ENCODE peak calls at places on chromosomes 2 and 18, in seven cellular contexts. Y is heart left ventricle, K is dorsolateral prefrontal cortex, V is lower leg skin, U is fibroblast of lung, R is OCI-LY7, Q is AG10803. O is an unnamed sample.

GRCh38 chr18:67428805-67429204 is 87.7 kb downstream of the DSEL start:
- DNase-seq in U (peak; percentile 71), K (no peak), Y (no peak), R (no peak), Q (peak; percentile 19), V (no peak), O (no peak)

GRCh38 chr2:23012499-23012898 is 372.5 kb upstream of the KLHL29 start:
- DNase-seq in K (no peak), Y (no peak), V (no peak), U (no peak), R (no peak), Q (no peak), O (no peak)

GRCh38 chr2:109229094-109229675 is 100.2 kb downstream of the SH3RF3 start:
- DNase-seq in V (no peak), K (no peak), R (no peak), U (no peak), Y (no peak), Q (peak; percentile 15), O (no peak)

GRCh38 chr2:204470178-204470620 is 75.1 kb upstream of the PARD3B start:
- DNase-seq in U (no peak), R (no peak), Q (no peak), K (no peak), V (no peak), Y (no peak), O (no peak)

GRCh38 chr2:11588228-11589110 is 54.6 kb downstream of the GREB1 start:
- DNase-seq in R (no peak), Q (no peak), K (no peak), V (no peak), U (no peak), Y (no peak), O (no peak)

GRCh38 chr2:200976710-200977109 is 13.2 kb upstream of the ORC2 start:
- DNase-seq in K (no peak), U (no peak), R (no peak), Q (no peak), V (no peak), Y (no peak), O (no peak)

GRCh38 chr2:44325897-44326296 is 35.4 kb downstream of the PREPL start:
- DNase-seq in Y (no peak), Q (no peak), V (no peak), R (no peak), U (no peak), K (no peak), O (no peak)

GRCh38 chr2:226691265-226691664 is 108.4 kb downstream of the IRS1 start:
- DNase-seq in Y (no peak), Q (no peak), U (peak; percentile 58), R (no peak), K (no peak), V (no peak), O (no peak)

GRCh38 chr2:231621051-231621879 is 28.6 kb downstream of the TEX44 start:
- DNase-seq in K (no peak), Y (peak; percentile 73), U (no peak), V (no peak), R (no peak), Q (peak; percentile 15), O (no peak)

GRCh38 chr2:126085396-126085795 is 570.6 kb upstream of the GYPC start:
- DNase-seq in Q (no peak), Y (no peak), V (no peak), K (no peak), U (no peak), R (no peak), O (no peak)

GRCh38 chr2:120468136-120468535 is 122.2 kb downstream of the INHBB start:
- DNase-seq in U (no peak), K (peak; percentile 15), V (no peak), Q (no peak), Y (no peak), R (no peak), O (no peak)

GRCh38 chr2:16607306-16607705 is 58.3 kb downstream of the CYRIA start:
- DNase-seq in Y (no peak), U (no peak), R (no peak), K (no peak), Q (no peak), V (no peak), O (no peak)

GRCh38 chr18:55786651-55787272 is 198.8 kb upstream of the TCF4 start:
- DNase-seq in R (no peak), Q (peak; percentile 36), Y (no peak), U (peak; percentile 82), K (no peak), V (no peak), O (no peak)

GRCh38 chr2:18378020-18378653 is 182.3 kb downstream of the RDH14 start:
- DNase-seq in K (no peak), Y (no peak), U (peak; percentile 38), R (peak; percentile 52), V (no peak), Q (peak; percentile 33), O (no peak)

GRCh38 chr2:134866498-134867099 is 28.2 kb downstream of the ACMSD start:
- DNase-seq in Q (peak; percentile 17), Y (no peak), U (peak; percentile 55), K (no peak), R (no peak), V (no peak), O (no peak)

GRCh38 chr2:60710707-60711106 is 45.4 kb upstream of the PAPOLG start:
- DNase-seq in K (no peak), R (no peak), V (no peak), Y (no peak), Q (peak; percentile 28), U (no peak), O (peak; percentile 81)

GRCh38 chr2:225766431-225766830 is 366.9 kb downstream of the NYAP2 start:
- DNase-seq in K (no peak), V (no peak), Q (no peak), Y (no peak), R (no peak), U (no peak), O (no peak)

GRCh38 chr2:207692206-207693065 is 19.0 kb upstream of the CCNYL1 start:
- DNase-seq in K (no peak), R (peak; percentile 61), U (peak; percentile 11), Q (peak; percentile 24), Y (no peak), V (no peak), O (peak; percentile 53)

GRCh38 chr2:107036293-107036692 is 150.3 kb upstream of the ST6GAL2 start:
- DNase-seq in R (no peak), V (no peak), K (peak; percentile 51), Y (no peak), Q (no peak), U (no peak), O (no peak)

GRCh38 chr2:96089356-96090180 is 26.8 kb downstream of the ADRA2B start:
- DNase-seq in V (peak; percentile 62), Y (peak; percentile 78), R (no peak), K (no peak), Q (no peak), U (no peak), O (peak; percentile 39)

GRCh38 chr2:108987111-108987510 is 1.9 kb downstream of the EDAR start:
- DNase-seq in Q (no peak), K (no peak), U (no peak), R (no peak), Y (no peak), V (no peak), O (no peak)

GRCh38 chr2:2550856-2551255 is 219.8 kb upstream of the MYT1L start:
- DNase-seq in K (no peak), U (no peak), Y (no peak), V (peak; percentile 59), Q (no peak), R (no peak), O (no peak)

GRCh38 chr2:221518201-221518936 is 53.7 kb downstream of the EPHA4 start:
- DNase-seq in U (peak; percentile 86), Q (no peak), R (no peak), V (no peak), Y (no peak), K (no peak), O (no peak)

GRCh38 chr2:1854747-1855146 is 110.4 kb upstream of the PXDN start:
- DNase-seq in R (no peak), Y (no peak), U (peak; percentile 66), V (no peak), Q (peak; percentile 17), K (peak; percentile 73), O (no peak)

GRCh38 chr18:23871410-23871809 is 143.1 kb upstream of the TTC39C start:
- DNase-seq in U (peak; percentile 64), V (no peak), Q (no peak), Y (peak; percentile 56), R (peak; percentile 86), K (no peak), O (no peak)

GRCh38 chr18:74152906-74153305 is 4.6 kb downstream of the TIMM21 start:
- DNase-seq in R (no peak), Y (no peak), K (no peak), V (no peak), Q (no peak), U (no peak), O (no peak)

GRCh38 chr2:137096693-137097092 is 331.3 kb downstream of the THSD7B start:
- DNase-seq in R (peak; percentile 4), K (no peak), V (no peak), U (no peak), Q (no peak), Y (no peak), O (no peak)
- TF ChIP-seq CTCF in R (peak; percentile 68), K (no peak), V (no peak), U (no peak), Q (no peak), Y (no peak), O (no peak)

GRCh38 chr2:149089068-149089467 is 50.6 kb downstream of the LYPD6B start:
- DNase-seq in U (no peak), Y (no peak), Q (no peak), K (no peak), R (no peak), V (no peak), O (no peak)

GRCh38 chr2:149090706-149091105 is 52.2 kb downstream of the LYPD6B start:
- DNase-seq in U (peak; percentile 33), Q (peak; percentile 80), R (no peak), V (no peak), K (no peak), Y (no peak), O (no peak)

GRCh38 chr2:149084924-149085795 is 46.7 kb downstream of the LYPD6B start:
- DNase-seq in Q (peak; percentile 89), U (no peak), V (no peak), Y (no peak), K (no peak), R (no peak), O (no peak)

GRCh38 chr2:149082781-149083180 is 44.3 kb downstream of the LYPD6B start:
- DNase-seq in Q (no peak), R (no peak), V (no peak), K (no peak), Y (no peak), U (no peak), O (no peak)

GRCh38 chr2:149087751-149088150 is 49.3 kb downstream of the LYPD6B start:
- DNase-seq in V (no peak), R (peak; percentile 26), K (no peak), U (no peak), Q (no peak), Y (no peak), O (no peak)
- TF ChIP-seq CTCF in V (no peak), R (peak; percentile 78), K (peak; percentile 23), U (peak; percentile 49), Q (peak; percentile 18), Y (no peak), O (peak; percentile 10)

GRCh38 chr18:10482363-10482984 is 28.0 kb downstream of the APCDD1 start:
- DNase-seq in V (no peak), Q (no peak), U (no peak), R (no peak), Y (no peak), K (no peak), O (no peak)
- TF ChIP-seq CTCF in V (no peak), Q (no peak), U (no peak), R (peak; percentile 47), Y (no peak), K (no peak), O (no peak)

GRCh38 chr2:85501244-85501643 is 37.7 kb upstream of the MAT2A start:
- DNase-seq in R (no peak), U (no peak), Q (no peak), K (no peak), Y (no peak), V (peak; percentile 32), O (no peak)
- TF ChIP-seq CTCF in R (no peak), U (no peak), Q (no peak), K (no peak), Y (no peak), V (no peak), O (no peak)